ENCODE peak calls at places on chromosomes 1 and 21, in nine cellular contexts. Y is sigmoid colon, X is stomach, T is SK-N-SH, W is GM12878, F is tibial nerve, S is transverse colon, E is K562, U is upper lobe of left lung. R is an unnamed sample. For H3K36me3, the result is how much of the 10 kb centered on the place peaks cover.

GRCh38 chr21:32311621-32312020 is 13.0 kb downstream of the MRAP start:
- DNase-seq in Y (no peak), X (no peak), T (no peak), W (no peak), F (no peak), S (no peak), E (no peak), U (no peak), R (no peak)

GRCh38 chr1:11654571-11655262 is at the start of gene FBXO44:
- DNase-seq in Y (peak), X (peak), T (peak), W (no peak), F (peak), S (peak), E (peak), U (peak), R (peak)

GRCh38 chr21:42381347-42381984 is 14.4 kb downstream of the TMPRSS3 start:
- DNase-seq in Y (no peak), X (peak), T (no peak), W (no peak), F (no peak), S (peak), E (no peak), U (no peak), R (no peak)

GRCh38 chr1:151737479-151737878 is 16.2 kb downstream of the RIIAD1 start:
- DNase-seq in Y (no peak), X (no peak), T (no peak), W (no peak), F (no peak), S (no peak), E (no peak), U (no peak), R (no peak)

GRCh38 chr1:78367700-78368099 is 123.1 kb upstream of the PTGFR start:
- DNase-seq in Y (no peak), X (no peak), T (no peak), W (no peak), F (no peak), S (no peak), E (no peak), U (no peak), R (no peak)

GRCh38 chr1:219130536-219130935 is 43.1 kb upstream of the LYPLAL1 start:
- DNase-seq in Y (no peak), X (no peak), T (no peak), W (no peak), F (no peak), S (no peak), E (no peak), U (no peak), R (no peak)

GRCh38 chr1:94329986-94330385 is 88.2 kb upstream of the ABCD3 start:
- DNase-seq in Y (no peak), X (no peak), T (no peak), W (no peak), F (no peak), S (no peak), E (no peak), U (no peak), R (no peak)

GRCh38 chr1:239538244-239538988 is 152.0 kb downstream of the CHRM3 start:
- DNase-seq in Y (no peak), X (no peak), T (no peak), W (no peak), F (no peak), S (no peak), E (no peak), U (no peak), R (no peak)

GRCh38 chr1:176178316-176178715 is 28.8 kb downstream of the COP1 start:
- DNase-seq in Y (no peak), X (no peak), T (no peak), W (no peak), F (no peak), S (no peak), E (no peak), U (no peak), R (no peak)

GRCh38 chr1:180507826-180508724 is 5.7 kb upstream of the ACBD6 start:
- DNase-seq in Y (no peak), X (no peak), T (peak), W (no peak), F (no peak), S (no peak), E (peak), U (peak), R (no peak)

GRCh38 chr1:198788561-198789064 is 149.8 kb downstream of the PTPRC start:
- DNase-seq in Y (no peak), X (no peak), T (peak), W (no peak), F (no peak), S (no peak), E (peak), U (no peak), R (no peak)

GRCh38 chr1:241551759-241552638 is 19.8 kb downstream of the KMO start:
- DNase-seq in Y (peak), X (no peak), T (no peak), W (peak), F (no peak), S (peak), E (peak), U (no peak), R (no peak)

GRCh38 chr1:232594768-232595698 is 34.9 kb downstream of the SIPA1L2 start:
- DNase-seq in Y (no peak), X (no peak), T (no peak), W (no peak), F (no peak), S (no peak), E (no peak), U (no peak), R (no peak)

GRCh38 chr1:228010921-228011320 is 4.1 kb downstream of the WNT3A start:
- DNase-seq in Y (peak), X (peak), T (no peak), W (no peak), F (no peak), S (no peak), E (no peak), U (peak), R (no peak)

GRCh38 chr1:228009828-228010775 is 3.3 kb downstream of the WNT3A start:
- DNase-seq in Y (peak), X (peak), T (no peak), W (peak), F (no peak), S (no peak), E (no peak), U (no peak), R (no peak)

GRCh38 chr1:228013322-228014234 is 6.8 kb downstream of the WNT3A start:
- DNase-seq in Y (peak), X (peak), T (no peak), W (no peak), F (no peak), S (no peak), E (peak), U (peak), R (no peak)

GRCh38 chr1:228012555-228012954 is 5.8 kb downstream of the WNT3A start:
- DNase-seq in Y (no peak), X (no peak), T (no peak), W (no peak), F (no peak), S (no peak), E (no peak), U (no peak), R (no peak)

DNA sequence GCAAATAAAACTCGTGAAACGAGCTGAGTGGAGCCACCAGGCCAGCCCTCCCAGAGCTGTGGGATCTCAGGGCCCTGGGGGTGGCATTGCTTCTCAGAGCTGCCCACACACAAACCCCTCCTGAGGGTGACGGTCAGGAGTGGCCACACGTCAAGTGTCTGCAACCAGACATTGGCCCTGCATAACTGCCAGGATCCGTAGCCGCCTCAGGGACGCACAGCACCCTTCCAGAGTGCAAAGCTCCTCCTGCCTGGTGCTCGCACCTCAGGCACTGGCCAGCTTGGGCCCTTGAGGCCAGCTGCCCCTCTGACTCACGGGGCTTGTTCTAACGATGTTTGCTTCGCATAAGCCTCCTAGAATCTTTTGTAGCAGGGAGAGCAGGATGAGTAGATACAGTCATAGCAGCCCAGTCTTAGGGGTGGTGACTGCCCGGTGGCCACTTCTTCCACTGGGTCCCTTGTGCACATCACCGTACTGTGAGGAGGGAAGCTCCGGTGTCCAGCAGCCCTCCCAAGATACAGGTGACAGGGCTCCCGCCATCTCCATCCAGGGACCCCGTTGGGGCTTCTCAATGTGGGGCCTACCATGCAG is 5.0 kb downstream of the WNT3A start:
- DNase-seq in Y (peak), X (peak), T (no peak), W (no peak), F (no peak), S (no peak), E (no peak), U (peak), R (no peak)
- TF ChIP-seq EP300 in Y (no peak), X (no peak), T (no peak), W (no peak), F (no peak), S (no peak), E (no peak), U (no peak), R (no peak)

DNA sequence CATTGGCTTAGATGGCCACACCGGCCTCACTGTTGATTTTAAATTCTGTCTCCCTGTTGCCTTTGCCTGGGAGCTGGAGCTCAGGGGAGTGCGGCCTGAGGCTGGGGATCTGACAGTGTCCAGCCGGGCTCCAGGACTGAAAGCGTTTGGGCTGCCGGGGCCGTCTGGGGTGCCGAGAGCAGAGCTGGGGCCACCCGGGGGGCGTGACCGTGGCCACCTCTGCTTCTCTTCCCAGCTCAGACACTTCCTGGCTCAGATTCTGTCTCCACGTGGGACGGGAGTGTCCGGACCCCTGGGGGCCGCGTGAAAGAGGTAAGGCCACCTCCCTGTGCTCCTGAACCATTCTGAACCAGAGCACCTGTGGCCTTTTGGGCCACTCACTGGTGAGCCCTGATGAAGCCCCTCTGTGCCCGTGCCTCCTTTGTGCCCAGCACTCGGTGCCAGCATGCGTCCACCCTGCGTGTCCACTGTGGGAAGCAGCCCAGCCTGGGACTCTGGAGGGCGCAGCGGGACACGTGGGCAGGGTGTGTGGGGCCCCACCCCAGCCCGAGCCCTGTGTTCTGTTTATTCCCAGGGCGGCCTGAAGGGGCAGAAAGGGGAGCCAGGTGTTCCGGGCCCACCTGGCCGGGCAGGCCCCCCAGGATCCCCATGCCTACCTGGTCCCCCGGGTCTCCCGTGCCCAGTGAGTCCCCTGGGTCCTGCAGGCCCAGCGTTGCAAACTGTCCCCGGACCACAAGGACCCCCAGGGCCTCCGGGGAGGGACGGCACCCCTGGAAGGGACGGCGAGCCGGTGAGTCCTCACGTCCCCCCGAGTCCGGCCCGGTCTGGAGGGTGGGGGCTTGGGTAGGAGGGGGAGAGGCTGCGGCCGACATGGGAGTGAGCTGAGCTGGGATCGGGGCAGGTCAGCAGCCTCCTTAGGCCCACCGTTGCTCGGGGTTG is 64.8 kb downstream of the SLC19A1 start:
- DNase-seq in Y (no peak), X (no peak), T (no peak), W (no peak), F (no peak), S (no peak), E (no peak), U (peak), R (no peak)
- H3K4me3 ChIP-seq in Y (no peak), X (peak), T (no peak), W (no peak), F (no peak), S (peak), E (no peak), U (no peak), R (no peak)

DNA sequence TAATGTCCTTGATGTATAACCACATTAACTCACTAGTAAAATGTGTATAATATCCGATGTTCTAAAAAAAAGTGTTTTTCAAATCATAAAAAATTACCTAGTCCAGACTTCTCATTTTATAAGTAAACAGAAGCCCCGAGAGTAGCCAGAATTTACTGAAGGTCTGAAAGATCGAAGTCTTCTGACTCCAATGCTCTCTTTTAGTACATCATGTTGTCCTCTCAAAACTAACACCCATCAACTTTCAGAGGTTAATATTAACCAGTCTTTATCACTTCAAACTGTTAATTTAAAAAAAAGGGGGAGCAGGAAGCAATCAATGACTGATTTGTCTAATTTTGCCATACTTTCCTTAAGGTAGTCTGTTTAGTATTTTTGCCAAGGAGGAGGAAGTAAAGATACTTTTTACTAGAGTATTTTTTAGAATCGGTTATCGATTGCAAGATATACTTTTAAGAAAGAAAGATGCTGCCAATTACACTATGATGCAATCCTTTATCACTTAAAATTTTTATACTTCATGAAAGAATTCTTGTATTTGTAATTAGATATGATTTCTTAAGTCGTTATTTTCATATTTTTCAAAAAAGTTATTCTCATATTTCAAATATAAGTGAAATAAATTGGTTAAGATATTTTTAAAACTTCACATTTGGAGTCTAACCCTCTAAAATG is 25.5 kb downstream of the CCDC18 start:
- DNase-seq in Y (no peak), X (no peak), T (no peak), W (no peak), F (no peak), S (no peak), E (no peak), U (no peak), R (no peak)
- H3K36me3 ChIP-seq in Y (under half), X (under half), T (under half), W (under half), F (under half), S (under half), E (half or more), U (under half), R (under half)

DNA sequence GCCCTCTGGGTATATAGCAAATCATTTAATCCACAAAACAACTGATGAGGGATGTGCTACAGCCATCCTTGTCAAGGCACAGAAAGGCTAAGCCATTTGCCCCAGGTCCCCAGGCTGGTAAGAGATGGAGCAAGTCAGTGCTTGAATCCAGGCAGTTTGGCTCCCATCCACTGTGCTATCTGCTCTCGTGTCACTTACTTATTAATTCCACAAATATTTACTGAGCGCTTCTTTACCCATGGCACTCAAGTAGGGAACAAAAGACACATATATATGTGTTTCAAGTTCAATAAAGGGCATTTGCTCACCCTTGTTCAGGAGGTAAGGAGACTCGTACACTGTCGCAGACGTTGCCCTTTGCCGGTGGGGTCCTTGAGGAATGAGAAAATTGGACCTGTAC is 38.6 kb upstream of the MPZL1 start:
- DNase-seq in Y (no peak), X (no peak), T (no peak), W (no peak), F (no peak), S (no peak), E (no peak), U (no peak), R (no peak)
- TF ChIP-seq EP300 in Y (no peak), X (no peak), T (no peak), W (no peak), F (no peak), S (no peak), E (no peak), U (no peak), R (no peak)

GRCh38 chr1:66336641-66336991 is 197.3 kb upstream of the SGIP1 start:
- DNase-seq in Y (no peak), X (no peak), T (no peak), W (no peak), F (no peak), S (no peak), E (no peak), U (no peak), R (no peak)
- H3K4me3 ChIP-seq in Y (no peak), X (no peak), T (no peak), W (peak), F (no peak), S (peak), E (no peak), U (no peak), R (no peak)

GRCh38 chr1:17420361-17420760 is 19.1 kb downstream of the RCC2 start:
- DNase-seq in Y (no peak), X (no peak), T (no peak), W (no peak), F (no peak), S (no peak), E (no peak), U (no peak), R (no peak)
- H3K36me3 ChIP-seq in Y (under half), X (half or more), T (half or more), W (under half), F (half or more), S (under half), E (half or more), U (under half), R (under half)

DNA sequence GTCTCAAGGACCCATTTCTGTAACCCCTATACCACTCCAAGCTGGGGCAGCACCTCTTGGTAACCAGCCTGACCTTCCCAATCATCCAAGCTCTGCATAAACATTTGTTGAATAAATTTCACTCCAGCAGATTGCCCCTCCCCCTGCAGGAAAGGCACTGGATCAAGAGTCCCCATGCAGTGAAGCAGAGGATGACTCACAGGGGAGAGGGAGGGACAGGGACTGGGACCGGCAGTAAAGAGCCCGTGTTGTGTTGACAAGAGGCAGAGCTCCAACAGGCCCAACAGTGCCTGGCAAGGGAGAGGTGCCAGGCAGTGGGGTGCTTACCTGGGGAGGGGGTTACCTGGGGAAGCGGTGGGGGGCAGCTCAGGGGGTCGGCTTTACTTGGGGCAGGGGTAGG is 32.3 kb downstream of the SLC9A1 start:
- DNase-seq in Y (peak), X (peak), T (no peak), W (no peak), F (no peak), S (peak), E (peak), U (no peak), R (no peak)
- TF ChIP-seq EP300 in Y (no peak), X (no peak), T (no peak), W (no peak), F (no peak), S (no peak), E (no peak), U (no peak), R (no peak)

DNA sequence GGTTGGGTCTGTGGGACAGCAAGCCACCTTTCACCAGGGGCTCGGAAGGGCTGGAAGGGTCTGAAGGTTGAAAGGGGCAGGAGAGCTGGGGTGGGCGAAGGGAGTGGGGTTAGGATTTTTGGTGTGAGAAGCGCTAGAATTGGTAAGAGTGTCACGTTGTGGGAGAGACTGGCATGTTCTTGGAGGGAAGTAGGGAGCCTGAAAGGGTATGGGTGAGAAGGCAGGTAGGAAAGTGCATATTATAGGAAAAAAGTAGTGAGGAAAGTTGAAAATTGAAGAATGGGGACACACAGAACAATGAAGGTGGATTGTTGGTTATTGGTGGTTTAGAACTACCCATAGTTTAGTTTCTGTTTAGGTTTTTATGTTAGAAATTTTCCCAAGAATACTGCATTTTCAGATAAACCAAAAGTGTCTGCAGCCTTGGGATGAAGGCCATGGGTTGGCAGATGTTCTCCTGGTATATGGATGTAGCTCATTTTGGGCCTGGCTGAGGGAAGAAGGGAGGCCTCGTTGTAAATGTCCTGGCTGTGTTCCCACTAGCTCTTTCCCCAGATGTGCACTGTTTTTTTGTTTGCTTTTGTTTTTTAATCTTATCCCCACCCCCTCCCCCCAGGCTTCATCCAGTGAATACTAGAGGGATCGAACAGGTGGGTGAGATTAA is 1.2 kb downstream of the LRRC42 start:
- DNase-seq in Y (no peak), X (no peak), T (no peak), W (no peak), F (no peak), S (no peak), E (no peak), U (no peak), R (no peak)
- H3K4me3 ChIP-seq in Y (peak), X (peak), T (peak), W (peak), F (peak), S (peak), E (peak), U (peak), R (peak)